ENCODE peak calls at places on chromosome 9, in eight cellular contexts. O is posterior vena cava; L is Peyer's patch; J is NCI-H1105 treated with DMSO at 0.1 percent for 48 hours; A is non-pigmented ciliary epithelial cell; G is activated T-helper 1 cell treated with anti-CD3 and anti-CD28 coated beads, Interleukin-2, amount 50 U/mL, for 16 hours; H is heart left ventricle; R is CD4-positive, alpha-beta T cell. Y is an unnamed sample.

GRCh38 chr9:135787776-135788575 is 86.0 kb downstream of the KCNT1 start:
- DNase-seq in H (no peak), J (no peak), L (no peak), A (no peak), R (no peak), O (no peak), G (no peak), Y (no peak)

GRCh38 chr9:121298689-121299112 is 30.7 kb downstream of the GSN start:
- DNase-seq in J (no peak), A (no peak), R (no peak), H (no peak), L (peak; percentile 39), O (peak; percentile 60), G (no peak), Y (no peak)

GRCh38 chr9:128713411-128713780 is 10.5 kb downstream of the ZDHHC12 start:
- DNase-seq in L (no peak), H (peak; percentile 46), A (no peak), J (no peak), O (peak; percentile 41), R (no peak), G (no peak), Y (no peak)

GRCh38 chr9:4293293-4293931 is 6.5 kb downstream of the GLIS3 start:
- DNase-seq in A (peak; percentile 92), O (no peak), L (no peak), R (no peak), J (no peak), H (no peak), G (no peak), Y (no peak)

GRCh38 chr9:106737516-106737915 is 125.5 kb upstream of the ZNF462 start:
- DNase-seq in O (no peak), R (no peak), L (no peak), A (no peak), G (no peak), J (no peak), H (no peak), Y (no peak)

GRCh38 chr9:70000481-70000880 is 43.2 kb upstream of the MAMDC2 start:
- DNase-seq in A (no peak), L (no peak), R (no peak), H (no peak), O (no peak), G (no peak), J (no peak), Y (no peak)

GRCh38 chr9:129442791-129443511 is 177.9 kb downstream of the C9orf50 start:
- DNase-seq in R (no peak), J (no peak), G (no peak), O (no peak), L (peak; percentile 87), H (no peak), A (no peak), Y (no peak)

GRCh38 chr9:14097215-14097614 is 216.7 kb downstream of the NFIB start:
- DNase-seq in H (no peak), L (no peak), R (no peak), G (no peak), O (no peak), A (peak; percentile 60), J (no peak), Y (no peak)

GRCh38 chr9:120932086-120932818 is 5.7 kb upstream of the TRAF1 start:
- DNase-seq in R (no peak), H (no peak), G (no peak), J (no peak), O (no peak), A (no peak), L (no peak), Y (no peak)

GRCh38 chr9:93080406-93080805 is 15.6 kb upstream of the CARD19 start:
- DNase-seq in R (no peak), J (no peak), G (no peak), L (peak; percentile 38), A (no peak), O (peak; percentile 49), H (no peak), Y (no peak)

GRCh38 chr9:91654527-91654926 is 230.9 kb upstream of the NFIL3 start:
- DNase-seq in J (no peak), O (no peak), R (no peak), A (no peak), G (no peak), H (no peak), L (no peak), Y (no peak)

GRCh38 chr9:126569036-126569435 is 44.7 kb upstream of the LMX1B start:
- DNase-seq in L (no peak), H (no peak), R (no peak), G (no peak), O (peak; percentile 22), A (no peak), J (no peak), Y (no peak)

GRCh38 chr9:112157087-112157486 is 18.0 kb downstream of the SUSD1 start:
- DNase-seq in R (no peak), L (no peak), J (no peak), O (no peak), G (no peak), A (no peak), H (no peak), Y (no peak)

GRCh38 chr9:86241216-86241615 is 18.2 kb downstream of the C9orf153 start:
- DNase-seq in L (no peak), H (no peak), J (no peak), R (no peak), G (no peak), O (no peak), A (peak; percentile 35), Y (no peak)

GRCh38 chr9:108586451-108586850 is 269.3 kb downstream of the ACTL7B start:
- DNase-seq in H (no peak), L (no peak), A (no peak), R (no peak), O (no peak), G (no peak), J (no peak), Y (no peak)

GRCh38 chr9:116806075-116806474 is 119.0 kb downstream of the TRIM32 start:
- DNase-seq in H (no peak), L (no peak), G (no peak), R (no peak), A (no peak), J (no peak), O (no peak), Y (peak; percentile 5)

GRCh38 chr9:126499005-126499910 is 114.5 kb upstream of the LMX1B start:
- DNase-seq in R (peak; percentile 52), L (no peak), G (no peak), J (peak; percentile 36), A (no peak), O (peak; percentile 83), H (peak; percentile 71), Y (peak; percentile 60)

GRCh38 chr9:109355564-109356297 is 34.9 kb upstream of the EPB41L4B start:
- DNase-seq in L (no peak), J (no peak), A (no peak), G (no peak), O (no peak), H (no peak), R (no peak), Y (no peak)

GRCh38 chr9:97689401-97689800 is 7.7 kb downstream of the XPA start:
- DNase-seq in J (no peak), O (no peak), H (no peak), A (no peak), R (no peak), L (no peak), G (no peak), Y (no peak)

GRCh38 chr9:124205686-124206352 is 51.9 kb upstream of the NEK6 start:
- DNase-seq in G (no peak), A (no peak), L (no peak), J (no peak), R (no peak), H (no peak), O (no peak), Y (no peak)

GRCh38 chr9:35729700-35730485 is 2.1 kb downstream of the TLN1 start:
- DNase-seq in O (peak; percentile 89), H (peak; percentile 83), L (peak; percentile 70), A (peak; percentile 69), G (no peak), R (no peak), J (peak; percentile 4), Y (peak; percentile 61)

GRCh38 chr9:37998881-37999311 is 70.1 kb downstream of the SHB start:
- DNase-seq in R (no peak), L (no peak), H (no peak), O (peak; percentile 88), G (no peak), J (no peak), A (no peak), Y (no peak)

Y was measured in NAMALWA.